ENCODE peak calls at places on chromosomes 13 and 19, in seven cellular contexts. J is colonic mucosa; K is neural progenitor cell; Z is CD4-positive, alpha-beta T cell; F is activated CD4-positive, alpha-beta T cell treated with anti-CD3 and anti-CD28 coated beads, Interleukin-2, amount 50 U/mL, for 1 hour; P is tibial artery; N is ACHN. E is an unnamed sample.

GRCh38 chr19:2164020-2164988 is 571 bp downstream of the DOT1L start:
- DNase-seq in N (peak; percentile 31), Z (no peak), F (no peak), K (peak; percentile 73), P (peak; percentile 81), J (peak; percentile 37), E (no peak)

GRCh38 chr13:41723136-41723535 is 237.8 kb downstream of the VWA8 start:
- DNase-seq in J (no peak), F (no peak), Z (no peak), N (no peak), K (no peak), P (no peak), E (no peak)

GRCh38 chr13:25371158-25371557 is 616 bp upstream of the ATP8A2 start:
- DNase-seq in K (no peak), F (no peak), N (no peak), P (no peak), J (no peak), Z (no peak), E (no peak)

GRCh38 chr19:16645140-16645539 is 14.8 kb downstream of the SMIM7 start:
- DNase-seq in F (no peak), P (no peak), N (no peak), J (no peak), Z (no peak), K (no peak), E (no peak)

GRCh38 chr19:28549680-28550277 is 663.2 kb downstream of the UQCRFS1 start:
- DNase-seq in J (no peak), N (no peak), K (no peak), P (no peak), F (no peak), Z (no peak), E (no peak)

GRCh38 chr13:30679483-30680330 is 55.6 kb upstream of the ALOX5AP start:
- DNase-seq in J (no peak), K (peak; percentile 60), N (peak; percentile 42), Z (no peak), P (no peak), F (peak; percentile 22), E (no peak)

GRCh38 chr19:44747739-44748425 is 626 bp upstream of the BCL3 start:
- DNase-seq in N (peak; percentile 65), J (peak; percentile 86), P (peak; percentile 87), Z (no peak), F (peak; percentile 21), K (peak; percentile 17), E (peak; percentile 91)

GRCh38 chr19:589693-590395 is at the start of gene HCN2:
- DNase-seq in J (no peak), K (no peak), N (no peak), F (no peak), Z (no peak), P (no peak), E (no peak)

GRCh38 chr19:12777217-12778019 is 2.1 kb upstream of the HOOK2 start:
- DNase-seq in P (peak; percentile 88), K (peak; percentile 89), J (peak; percentile 90), Z (peak; percentile 69), N (peak; percentile 71), F (peak; percentile 78), E (peak; percentile 87)

GRCh38 chr19:13208964-13209796 is 59.0 kb downstream of the IER2 start:
- DNase-seq in J (no peak), Z (no peak), N (no peak), K (no peak), F (no peak), P (peak; percentile 62), E (peak; percentile 83)

GRCh38 chr19:48935864-48936263 is 2.4 kb downstream of the DHDH start:
- DNase-seq in P (no peak), F (no peak), J (no peak), K (no peak), Z (no peak), N (no peak), E (no peak)

GRCh38 chr13:104098421-104098820 is 1032.2 kb upstream of the SLC10A2 start:
- DNase-seq in F (no peak), K (no peak), J (no peak), Z (no peak), N (no peak), P (no peak), E (no peak)

GRCh38 chr19:48102870-48103751 is 7.5 kb downstream of the PLA2G4C start:
- DNase-seq in P (no peak), F (peak; percentile 15), N (peak; percentile 31), K (peak; percentile 69), Z (peak; percentile 6), J (peak; percentile 40), E (peak; percentile 38)

GRCh38 chr19:5676105-5676671 is 4.1 kb downstream of the MICOS13 start:
- DNase-seq in N (no peak), F (no peak), Z (no peak), J (no peak), K (no peak), P (no peak), E (no peak)

GRCh38 chr13:51599444-51600176 is 15.3 kb downstream of the WDFY2 start:
- DNase-seq in F (no peak), K (no peak), Z (no peak), N (no peak), P (no peak), J (no peak), E (no peak)

GRCh38 chr13:107342747-107343146 is 774.8 kb upstream of the ARGLU1 start:
- DNase-seq in J (no peak), N (no peak), F (no peak), K (no peak), P (no peak), Z (no peak), E (no peak)

GRCh38 chr13:23724196-23724970 is 154.2 kb downstream of the TNFRSF19 start:
- DNase-seq in N (no peak), J (no peak), K (no peak), F (no peak), Z (no peak), P (no peak), E (no peak)

GRCh38 chr13:29918845-29919244 is 68.4 kb upstream of the UBL3 start:
- DNase-seq in F (no peak), Z (no peak), J (no peak), K (no peak), P (no peak), N (no peak), E (no peak)

GRCh38 chr19:4521170-4521887 is 3.0 kb upstream of the PLIN4 start:
- DNase-seq in J (no peak), N (no peak), Z (no peak), F (no peak), P (no peak), K (no peak), E (no peak)

GRCh38 chr19:46975011-46975917 is 44.4 kb upstream of the NPAS1 start:
- DNase-seq in K (peak; percentile 42), J (no peak), Z (no peak), F (no peak), N (peak; percentile 50), P (no peak), E (no peak)

GRCh38 chr19:11422163-11423068 is 3.3 kb upstream of the RGL3 start:
- DNase-seq in Z (peak; percentile 24), J (peak; percentile 90), K (peak; percentile 64), N (no peak), P (peak; percentile 94), F (peak; percentile 43), E (peak; percentile 96)

GRCh38 chr19:49217382-49217781 is 59.8 kb downstream of the TRPM4 start:
- DNase-seq in F (no peak), J (no peak), P (no peak), K (no peak), N (no peak), Z (no peak), E (no peak)

GRCh38 chr19:18424890-18425514 is 5.8 kb downstream of the SSBP4 start:
- DNase-seq in P (no peak), K (no peak), Z (no peak), N (no peak), J (no peak), F (no peak), E (peak; percentile 71)

GRCh38 chr19:6286676-6287075 is 6.9 kb upstream of the MLLT1 start:
- DNase-seq in P (no peak), F (no peak), Z (no peak), K (no peak), J (no peak), N (no peak), E (no peak)

GRCh38 chr13:75705395-75705794 is 69.3 kb downstream of the LMO7 start:
- DNase-seq in K (no peak), N (no peak), P (no peak), F (no peak), J (no peak), Z (no peak), E (no peak)

GRCh38 chr19:32652893-32653625 is 21.9 kb downstream of the ANKRD27 start:
- DNase-seq in Z (no peak), J (peak; percentile 63), N (no peak), F (no peak), K (no peak), P (no peak), E (peak; percentile 56)

GRCh38 chr19:49894011-49894664 is 2.5 kb downstream of the IL4I1 start:
- DNase-seq in F (no peak), Z (no peak), J (no peak), N (no peak), P (no peak), K (no peak), E (no peak)

GRCh38 chr19:47786566-47786965 is 8.1 kb downstream of the SELENOW start:
- DNase-seq in J (no peak), N (no peak), Z (no peak), P (no peak), K (no peak), F (no peak), E (no peak)